ENCODE peak calls at places on chromosomes 16 and 17, in nine cellular contexts. One of them, this sample, is unnamed.
A peak's percentile ranks its signal among the peaks of the same experiment; 100 is the strongest.

GRCh38 chr17:75697651-75698291 is 23.5 kb upstream of the ITGB4 start:
- DNase-seq in prostate gland: peak; percentile 75
- DNase-seq in ascending aorta: no peak
- DNase-seq in sigmoid colon: no peak
- DNase-seq in IMR-90: no peak
- DNase-seq in Peyer's patch: peak; percentile 71
- DNase-seq in body of pancreas: peak; percentile 79
- DNase-seq in heart left ventricle: no peak
- DNase-seq in heart right ventricle: no peak
- DNase-seq in this sample: no peak

GRCh38 chr17:41602524-41602923 is 10.0 kb downstream of the KRT16 start:
- DNase-seq in prostate gland: no peak
- DNase-seq in ascending aorta: no peak
- DNase-seq in sigmoid colon: no peak
- DNase-seq in IMR-90: no peak
- DNase-seq in Peyer's patch: no peak
- DNase-seq in body of pancreas: no peak
- DNase-seq in heart left ventricle: no peak
- DNase-seq in heart right ventricle: no peak
- DNase-seq in this sample: no peak

GRCh38 chr16:67101301-67101675 is 8.5 kb upstream of the PHAF1 start:
- DNase-seq in prostate gland: no peak
- DNase-seq in ascending aorta: no peak
- DNase-seq in sigmoid colon: no peak
- DNase-seq in IMR-90: peak; percentile 35
- DNase-seq in Peyer's patch: no peak
- DNase-seq in body of pancreas: no peak
- DNase-seq in heart left ventricle: no peak
- DNase-seq in heart right ventricle: no peak
- DNase-seq in this sample: no peak

GRCh38 chr17:51118330-51119195 is 2.1 kb downstream of the SPAG9 start:
- DNase-seq in prostate gland: peak; percentile 64
- DNase-seq in ascending aorta: no peak
- DNase-seq in sigmoid colon: peak; percentile 75
- DNase-seq in IMR-90: no peak
- DNase-seq in Peyer's patch: no peak
- DNase-seq in body of pancreas: peak; percentile 91
- DNase-seq in heart left ventricle: no peak
- DNase-seq in heart right ventricle: peak; percentile 21
- DNase-seq in this sample: peak; percentile 33

GRCh38 chr17:11768106-11768505 is 169.8 kb downstream of the DNAH9 start:
- DNase-seq in prostate gland: no peak
- DNase-seq in ascending aorta: no peak
- DNase-seq in sigmoid colon: no peak
- DNase-seq in IMR-90: no peak
- DNase-seq in Peyer's patch: no peak
- DNase-seq in body of pancreas: no peak
- DNase-seq in heart left ventricle: no peak
- DNase-seq in heart right ventricle: no peak
- DNase-seq in this sample: no peak

GRCh38 chr17:15298176-15298575 is 33.0 kb upstream of the PMP22 start:
- DNase-seq in prostate gland: no peak
- DNase-seq in ascending aorta: no peak
- DNase-seq in sigmoid colon: no peak
- DNase-seq in IMR-90: peak; percentile 70
- DNase-seq in Peyer's patch: no peak
- DNase-seq in body of pancreas: no peak
- DNase-seq in heart left ventricle: no peak
- DNase-seq in heart right ventricle: no peak
- DNase-seq in this sample: no peak

GRCh38 chr16:64311241-64311640 is 810.6 kb downstream of the CDH11 start:
- DNase-seq in prostate gland: no peak
- DNase-seq in ascending aorta: no peak
- DNase-seq in sigmoid colon: no peak
- DNase-seq in IMR-90: no peak
- DNase-seq in Peyer's patch: no peak
- DNase-seq in body of pancreas: no peak
- DNase-seq in heart left ventricle: no peak
- DNase-seq in heart right ventricle: no peak
- DNase-seq in this sample: no peak

GRCh38 chr17:248337-249235 is 67.1 kb upstream of the DOC2B start:
- DNase-seq in prostate gland: no peak
- DNase-seq in ascending aorta: no peak
- DNase-seq in sigmoid colon: peak; percentile 42
- DNase-seq in IMR-90: no peak
- DNase-seq in Peyer's patch: no peak
- DNase-seq in body of pancreas: no peak
- DNase-seq in heart left ventricle: no peak
- DNase-seq in heart right ventricle: no peak
- DNase-seq in this sample: no peak

GRCh38 chr16:11681977-11682654 is 13.9 kb downstream of the SNN start:
- DNase-seq in prostate gland: no peak
- DNase-seq in ascending aorta: peak; percentile 2
- DNase-seq in sigmoid colon: peak; percentile 45
- DNase-seq in IMR-90: no peak
- DNase-seq in Peyer's patch: peak; percentile 74
- DNase-seq in body of pancreas: no peak
- DNase-seq in heart left ventricle: no peak
- DNase-seq in heart right ventricle: no peak
- DNase-seq in this sample: no peak

GRCh38 chr16:80694950-80695471 is 109.4 kb downstream of the CDYL2 start:
- DNase-seq in prostate gland: no peak
- DNase-seq in ascending aorta: no peak
- DNase-seq in sigmoid colon: no peak
- DNase-seq in IMR-90: no peak
- DNase-seq in Peyer's patch: no peak
- DNase-seq in body of pancreas: no peak
- DNase-seq in heart left ventricle: no peak
- DNase-seq in heart right ventricle: no peak
- DNase-seq in this sample: no peak

GRCh38 chr17:47941998-47942490 is 673 bp downstream of the PNPO start:
- DNase-seq in prostate gland: no peak
- DNase-seq in ascending aorta: no peak
- DNase-seq in sigmoid colon: no peak
- DNase-seq in IMR-90: no peak
- DNase-seq in Peyer's patch: no peak
- DNase-seq in body of pancreas: no peak
- DNase-seq in heart left ventricle: peak; percentile 11
- DNase-seq in heart right ventricle: no peak
- DNase-seq in this sample: no peak

GRCh38 chr17:76445697-76446448 is 7.1 kb downstream of the UBE2O start:
- DNase-seq in prostate gland: no peak
- DNase-seq in ascending aorta: no peak
- DNase-seq in sigmoid colon: no peak
- DNase-seq in IMR-90: no peak
- DNase-seq in Peyer's patch: no peak
- DNase-seq in body of pancreas: no peak
- DNase-seq in heart left ventricle: peak; percentile 49
- DNase-seq in heart right ventricle: no peak
- DNase-seq in this sample: no peak

GRCh38 chr17:63533433-63534077 is 10.4 kb downstream of the KCNH6 start:
- DNase-seq in prostate gland: no peak
- DNase-seq in ascending aorta: no peak
- DNase-seq in sigmoid colon: no peak
- DNase-seq in IMR-90: no peak
- DNase-seq in Peyer's patch: no peak
- DNase-seq in body of pancreas: no peak
- DNase-seq in heart left ventricle: peak; percentile 13
- DNase-seq in heart right ventricle: no peak
- DNase-seq in this sample: no peak

GRCh38 chr17:8868529-8868951 is 1.1 kb upstream of the PIK3R6 start:
- DNase-seq in prostate gland: no peak
- DNase-seq in ascending aorta: no peak
- DNase-seq in sigmoid colon: no peak
- DNase-seq in IMR-90: no peak
- DNase-seq in Peyer's patch: no peak
- DNase-seq in body of pancreas: no peak
- DNase-seq in heart left ventricle: no peak
- DNase-seq in heart right ventricle: no peak
- DNase-seq in this sample: no peak

GRCh38 chr16:30918614-30919013 is 4.8 kb upstream of the FBXL19 start:
- DNase-seq in prostate gland: no peak
- DNase-seq in ascending aorta: no peak
- DNase-seq in sigmoid colon: no peak
- DNase-seq in IMR-90: no peak
- DNase-seq in Peyer's patch: no peak
- DNase-seq in body of pancreas: no peak
- DNase-seq in heart left ventricle: no peak
- DNase-seq in heart right ventricle: no peak
- DNase-seq in this sample: no peak

GRCh38 chr17:78597923-78598545 is 20.8 kb upstream of the DNAH17 start:
- DNase-seq in prostate gland: no peak
- DNase-seq in ascending aorta: no peak
- DNase-seq in sigmoid colon: no peak
- DNase-seq in IMR-90: peak; percentile 86
- DNase-seq in Peyer's patch: no peak
- DNase-seq in body of pancreas: no peak
- DNase-seq in heart left ventricle: peak; percentile 26
- DNase-seq in heart right ventricle: no peak
- DNase-seq in this sample: no peak

GRCh38 chr16:84851192-84852127 is 31.7 kb downstream of the CRISPLD2 start:
- DNase-seq in prostate gland: no peak
- DNase-seq in ascending aorta: no peak
- DNase-seq in sigmoid colon: no peak
- DNase-seq in IMR-90: peak; percentile 98
- DNase-seq in Peyer's patch: no peak
- DNase-seq in body of pancreas: no peak
- DNase-seq in heart left ventricle: no peak
- DNase-seq in heart right ventricle: no peak
- DNase-seq in this sample: no peak

GRCh38 chr16:72937916-72938315 is 110.0 kb downstream of the ZFHX3 start:
- DNase-seq in prostate gland: no peak
- DNase-seq in ascending aorta: no peak
- DNase-seq in sigmoid colon: peak; percentile 56
- DNase-seq in IMR-90: no peak
- DNase-seq in Peyer's patch: peak; percentile 27
- DNase-seq in body of pancreas: no peak
- DNase-seq in heart left ventricle: no peak
- DNase-seq in heart right ventricle: no peak
- DNase-seq in this sample: no peak

GRCh38 chr16:14278749-14279148 is 207.6 kb downstream of the MRTFB start:
- DNase-seq in prostate gland: no peak
- DNase-seq in ascending aorta: no peak
- DNase-seq in sigmoid colon: no peak
- DNase-seq in IMR-90: no peak
- DNase-seq in Peyer's patch: no peak
- DNase-seq in body of pancreas: no peak
- DNase-seq in heart left ventricle: no peak
- DNase-seq in heart right ventricle: no peak
- DNase-seq in this sample: no peak

DNA sequence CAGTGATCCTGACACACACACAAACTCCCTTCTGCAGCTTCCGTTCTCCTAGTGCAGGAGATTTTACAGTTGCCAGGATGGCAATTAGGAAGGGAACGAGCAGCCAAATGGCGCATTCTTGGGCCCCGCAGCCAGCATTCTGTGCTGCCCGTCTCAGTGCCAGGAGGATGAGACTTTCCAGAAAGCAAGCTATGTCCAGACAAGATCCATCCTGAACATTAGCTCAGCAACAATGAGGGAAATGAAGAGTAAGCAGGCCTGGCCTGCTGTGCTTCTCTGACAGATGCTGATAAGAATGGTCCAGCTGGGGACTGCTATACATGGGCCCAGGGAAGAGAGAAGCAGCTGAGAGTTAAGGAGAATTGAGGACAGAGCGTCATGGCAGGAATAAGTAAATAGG is 16.5 kb downstream of the SPPL2C start:
- DNase-seq in prostate gland: no peak
- DNase-seq in ascending aorta: no peak
- DNase-seq in sigmoid colon: no peak
- DNase-seq in IMR-90: no peak
- DNase-seq in Peyer's patch: no peak
- DNase-seq in body of pancreas: no peak
- DNase-seq in heart left ventricle: no peak
- DNase-seq in heart right ventricle: no peak
- DNase-seq in this sample: no peak
- H3K4me1 ChIP-seq in prostate gland: no peaks in the 10 kb centered on the region
- H3K4me1 ChIP-seq in ascending aorta: no peaks in the 10 kb centered on the region
- H3K4me1 ChIP-seq in sigmoid colon: peaks cover 17% of the 10 kb centered on the region
- H3K4me1 ChIP-seq in IMR-90: no peaks in the 10 kb centered on the region
- H3K4me1 ChIP-seq in Peyer's patch: no peaks in the 10 kb centered on the region
- H3K4me1 ChIP-seq in body of pancreas: no peaks in the 10 kb centered on the region
- H3K4me1 ChIP-seq in heart left ventricle: no peaks in the 10 kb centered on the region
- H3K4me1 ChIP-seq in heart right ventricle: no peaks in the 10 kb centered on the region
- H3K4me1 ChIP-seq in this sample: no peaks in the 10 kb centered on the region

GRCh38 chr17:27088767-27089078 is 205.2 kb upstream of the WSB1 start:
- DNase-seq in prostate gland: no peak
- DNase-seq in ascending aorta: no peak
- DNase-seq in sigmoid colon: no peak
- DNase-seq in IMR-90: no peak
- DNase-seq in Peyer's patch: no peak
- DNase-seq in body of pancreas: no peak
- DNase-seq in heart left ventricle: no peak
- DNase-seq in heart right ventricle: no peak
- DNase-seq in this sample: no peak
- H3K9me3 ChIP-seq in prostate gland: no peaks in the 10 kb centered on the region
- H3K9me3 ChIP-seq in ascending aorta: no peaks in the 10 kb centered on the region
- H3K9me3 ChIP-seq in sigmoid colon: no peaks in the 10 kb centered on the region
- H3K9me3 ChIP-seq in IMR-90: peaks cover 6% of the 10 kb centered on the region
- H3K9me3 ChIP-seq in Peyer's patch: no peaks in the 10 kb centered on the region
- H3K9me3 ChIP-seq in body of pancreas: no peaks in the 10 kb centered on the region
- H3K9me3 ChIP-seq in heart left ventricle: no peaks in the 10 kb centered on the region
- H3K9me3 ChIP-seq in heart right ventricle: no peaks in the 10 kb centered on the region
- H3K9me3 ChIP-seq in this sample: no peaks in the 10 kb centered on the region

GRCh38 chr17:20074001-20074400 is 64.8 kb downstream of the SPECC1 start:
- DNase-seq in prostate gland: no peak
- DNase-seq in ascending aorta: no peak
- DNase-seq in sigmoid colon: no peak
- DNase-seq in IMR-90: no peak
- DNase-seq in Peyer's patch: no peak
- DNase-seq in body of pancreas: no peak
- DNase-seq in heart left ventricle: no peak
- DNase-seq in heart right ventricle: no peak
- DNase-seq in this sample: no peak
- TF ChIP-seq CTCF in prostate gland: no peak
- TF ChIP-seq CTCF in ascending aorta: no peak
- TF ChIP-seq CTCF in sigmoid colon: no peak
- TF ChIP-seq CTCF in IMR-90: no peak
- TF ChIP-seq CTCF in Peyer's patch: no peak
- TF ChIP-seq CTCF in body of pancreas: no peak
- TF ChIP-seq CTCF in heart left ventricle: no peak
- TF ChIP-seq CTCF in heart right ventricle: no peak
- TF ChIP-seq CTCF in this sample: no peak

GRCh38 chr17:7839890-7840260 is 5.9 kb downstream of the KDM6B start:
- DNase-seq in prostate gland: no peak
- DNase-seq in ascending aorta: no peak
- DNase-seq in sigmoid colon: peak; percentile 63
- DNase-seq in IMR-90: peak; percentile 55
- DNase-seq in Peyer's patch: no peak
- DNase-seq in body of pancreas: no peak
- DNase-seq in heart left ventricle: no peak
- DNase-seq in heart right ventricle: no peak
- DNase-seq in this sample: no peak
- H3K4me1 ChIP-seq in prostate gland: peaks cover 23% of the 10 kb centered on the region
- H3K4me1 ChIP-seq in ascending aorta: peaks cover 34% of the 10 kb centered on the region
- H3K4me1 ChIP-seq in sigmoid colon: peaks cover 84% of the 10 kb centered on the region
- H3K4me1 ChIP-seq in IMR-90: peaks cover 19% of the 10 kb centered on the region
- H3K4me1 ChIP-seq in Peyer's patch: peaks cover 48% of the 10 kb centered on the region
- H3K4me1 ChIP-seq in body of pancreas: peaks cover 53% of the 10 kb centered on the region
- H3K4me1 ChIP-seq in heart left ventricle: peaks cover 5% of the 10 kb centered on the region
- H3K4me1 ChIP-seq in heart right ventricle: peaks cover 60% of the 10 kb centered on the region
- H3K4me1 ChIP-seq in this sample: peaks cover 10% of the 10 kb centered on the region

GRCh38 chr17:70317416-70317815 is 148.1 kb downstream of the KCNJ2 start:
- DNase-seq in prostate gland: no peak
- DNase-seq in ascending aorta: no peak
- DNase-seq in sigmoid colon: no peak
- DNase-seq in IMR-90: no peak
- DNase-seq in Peyer's patch: no peak
- DNase-seq in body of pancreas: no peak
- DNase-seq in heart left ventricle: no peak
- DNase-seq in heart right ventricle: no peak
- DNase-seq in this sample: no peak
- H3K9me3 ChIP-seq in prostate gland: no peaks in the 10 kb centered on the region
- H3K9me3 ChIP-seq in ascending aorta: no peaks in the 10 kb centered on the region
- H3K9me3 ChIP-seq in sigmoid colon: no peaks in the 10 kb centered on the region
- H3K9me3 ChIP-seq in IMR-90: no peaks in the 10 kb centered on the region
- H3K9me3 ChIP-seq in Peyer's patch: no peaks in the 10 kb centered on the region
- H3K9me3 ChIP-seq in body of pancreas: no peaks in the 10 kb centered on the region
- H3K9me3 ChIP-seq in heart left ventricle: no peaks in the 10 kb centered on the region
- H3K9me3 ChIP-seq in heart right ventricle: no peaks in the 10 kb centered on the region
- H3K9me3 ChIP-seq in this sample: no peaks in the 10 kb centered on the region

This sample was measured in uterus.